ENCODE peak calls at places on chromosomes 12 and 14, in eight cellular contexts. Q, S, H, F, P, N, A and D are unnamed samples. For H3K4me1, the result is how much of the 10 kb centered on the place peaks cover.

GRCh38 chr12:87870061-87870460 is 159.1 kb downstream of the C12orf50 start:
- DNase-seq in A (no peak), S (no peak), N (no peak), H (no peak), Q (no peak), F (no peak), P (no peak), D (no peak)

GRCh38 chr14:51534623-51535022 is 117.1 kb upstream of the FRMD6 start:
- DNase-seq in S (no peak), H (peak), A (no peak), N (no peak), Q (no peak), P (no peak), F (no peak), D (no peak)

GRCh38 chr12:95277139-95277538 is 59.5 kb downstream of the VEZT start:
- DNase-seq in P (no peak), N (no peak), Q (no peak), F (no peak), H (no peak), S (no peak), A (no peak), D (no peak)

GRCh38 chr14:93068721-93069120 is 47.0 kb downstream of the ITPK1 start:
- DNase-seq in Q (no peak), A (no peak), S (no peak), H (no peak), P (no peak), N (no peak), F (no peak), D (no peak)

GRCh38 chr12:100956311-100956852 is 161.8 kb downstream of the ANO4 start:
- DNase-seq in H (no peak), Q (no peak), N (no peak), S (no peak), P (no peak), F (no peak), A (no peak), D (no peak)

GRCh38 chr14:100332797-100333196 is 9.7 kb downstream of the SLC25A47 start:
- DNase-seq in P (no peak), A (no peak), N (no peak), H (no peak), S (no peak), Q (no peak), F (no peak), D (peak)

GRCh38 chr14:100580316-100581227 is 6.6 kb downstream of the BEGAIN start:
- DNase-seq in S (no peak), P (no peak), A (no peak), N (no peak), Q (no peak), F (peak), H (no peak), D (no peak)

GRCh38 chr12:107749094-107749493 is 11.8 kb downstream of the PRDM4 start:
- DNase-seq in Q (no peak), S (no peak), A (no peak), H (no peak), N (no peak), F (no peak), P (no peak), D (no peak)

GRCh38 chr12:9925746-9926393 is 6.3 kb downstream of the CLEC2A start:
- DNase-seq in H (peak), N (peak), Q (peak), S (no peak), P (no peak), F (no peak), A (no peak), D (peak)

GRCh38 chr12:77847665-77848431 is 17.2 kb downstream of the NAV3 start:
- DNase-seq in F (no peak), H (no peak), P (no peak), N (no peak), A (no peak), Q (no peak), S (no peak), D (no peak)

GRCh38 chr12:52250048-52250990 is 17.3 kb downstream of the KRT7 start:
- DNase-seq in H (no peak), Q (no peak), F (no peak), P (no peak), N (no peak), A (no peak), S (no peak), D (no peak)

GRCh38 chr12:92529944-92530343 is 172.8 kb upstream of the PLEKHG7 start:
- DNase-seq in F (no peak), S (no peak), P (no peak), A (no peak), Q (no peak), N (no peak), H (no peak), D (no peak)

GRCh38 chr12:15583804-15584203 is 205.4 kb downstream of the EPS8 start:
- DNase-seq in S (no peak), H (no peak), N (no peak), A (no peak), P (no peak), Q (no peak), F (no peak), D (no peak)

GRCh38 chr12:90958995-90959394 is 4.0 kb upstream of the CCER1 start:
- DNase-seq in Q (no peak), S (no peak), F (no peak), H (no peak), A (no peak), P (no peak), N (no peak), D (no peak)

GRCh38 chr12:107593713-107594381 is 91.8 kb upstream of the PWP1 start:
- DNase-seq in P (no peak), N (no peak), A (no peak), Q (no peak), S (no peak), F (no peak), H (no peak), D (no peak)

GRCh38 chr12:128871516-128871892 is 18.2 kb downstream of the GLT1D1 start:
- DNase-seq in S (no peak), A (no peak), N (no peak), P (no peak), H (peak), F (no peak), Q (no peak), D (no peak)

GRCh38 chr14:36515896-36516718 is 3.9 kb downstream of the NKX2-1 start:
- DNase-seq in F (no peak), P (no peak), S (no peak), A (no peak), H (no peak), N (no peak), Q (no peak), D (no peak)

GRCh38 chr12:70604662-70605061 is 32.6 kb downstream of the PTPRB start:
- DNase-seq in S (no peak), P (no peak), A (no peak), F (no peak), H (no peak), N (no peak), Q (no peak), D (no peak)

GRCh38 chr12:70603044-70603443 is 34.2 kb downstream of the PTPRB start:
- DNase-seq in H (no peak), P (no peak), Q (no peak), N (no peak), A (no peak), F (no peak), S (no peak), D (no peak)

GRCh38 chr12:70608184-70608583 is 29.0 kb downstream of the PTPRB start:
- DNase-seq in H (no peak), Q (no peak), S (no peak), F (no peak), A (no peak), P (no peak), N (no peak), D (no peak)

GRCh38 chr12:70607107-70607506 is 30.1 kb downstream of the PTPRB start:
- DNase-seq in F (no peak), S (no peak), Q (no peak), A (no peak), H (no peak), N (no peak), P (no peak), D (no peak)

GRCh38 chr12:70606001-70606400 is 31.2 kb downstream of the PTPRB start:
- DNase-seq in A (no peak), N (no peak), F (no peak), H (peak), Q (no peak), P (no peak), S (no peak), D (no peak)
- H3K27ac ChIP-seq in A (no peak), N (no peak), F (no peak), H (no peak), Q (no peak), P (no peak), S (peak), D (no peak)

DNA sequence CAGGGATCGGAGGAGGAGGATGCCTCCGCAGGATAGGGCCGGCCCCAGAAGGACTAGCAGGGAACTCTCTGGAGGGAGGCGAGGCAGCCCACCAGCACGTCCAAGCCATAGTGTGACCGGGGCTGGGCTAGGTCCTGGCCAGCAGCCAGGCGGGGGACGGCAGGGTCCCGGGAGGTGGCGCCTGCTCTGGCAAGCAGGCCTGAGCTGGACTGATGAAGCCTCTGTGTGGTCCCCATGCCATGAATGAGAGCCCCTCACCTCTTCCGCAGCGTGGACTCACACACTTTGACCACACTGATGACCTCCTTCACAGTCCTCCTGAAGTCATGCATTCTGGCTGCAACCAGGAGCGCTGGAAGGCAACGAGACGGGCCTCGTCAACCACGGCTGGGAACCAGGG is 19.8 kb upstream of the BTBD6 start:
- DNase-seq in N (no peak), P (no peak), A (no peak), F (no peak), Q (no peak), S (no peak), H (no peak), D (no peak)
- H3K4me3 ChIP-seq in N (no peak), P (no peak), A (no peak), F (no peak), Q (no peak), S (no peak), H (no peak), D (no peak)

GRCh38 chr14:68106917-68107316 is 287.3 kb downstream of the RAD51B start:
- DNase-seq in Q (no peak), A (no peak), S (no peak), N (no peak), P (no peak), F (no peak), H (no peak), D (no peak)

GRCh38 chr14:68106456-68106855 is 286.9 kb downstream of the RAD51B start:
- DNase-seq in S (no peak), P (no peak), H (no peak), F (no peak), Q (no peak), A (no peak), N (no peak), D (no peak)

GRCh38 chr14:68099348-68100045 is 279.9 kb downstream of the RAD51B start:
- DNase-seq in Q (no peak), A (no peak), S (no peak), F (no peak), P (no peak), N (no peak), H (no peak), D (no peak)

GRCh38 chr14:68104518-68104917 is 284.9 kb downstream of the RAD51B start:
- DNase-seq in A (no peak), Q (no peak), S (no peak), H (peak), P (no peak), F (no peak), N (peak), D (no peak)

DNA sequence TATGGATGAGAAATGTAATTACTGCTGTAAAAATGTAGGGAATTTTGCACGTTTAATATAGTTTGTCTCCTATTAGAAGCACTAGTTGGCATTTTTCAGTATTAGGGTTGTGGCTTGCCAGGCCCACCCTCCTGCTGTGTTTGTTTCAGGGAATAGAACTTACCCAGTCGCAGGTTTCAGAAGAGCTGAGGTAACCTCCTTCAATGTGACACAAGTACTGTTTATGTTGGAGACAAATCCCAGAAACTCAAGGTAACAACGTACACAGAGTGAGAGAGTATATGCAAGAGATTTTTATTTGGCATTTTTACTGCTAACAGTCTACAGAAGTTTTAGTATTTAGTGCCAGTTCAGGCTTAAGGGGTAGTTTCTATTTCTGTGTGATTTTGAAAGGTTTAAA is 284.3 kb downstream of the RAD51B start:
- DNase-seq in N (peak), H (no peak), S (no peak), F (no peak), P (no peak), Q (no peak), A (no peak), D (no peak)
- H3K4me1 ChIP-seq in N (under half), H (under half), S (under half), F (under half), P (under half), Q (under half), A (under half), D (under half)

DNA sequence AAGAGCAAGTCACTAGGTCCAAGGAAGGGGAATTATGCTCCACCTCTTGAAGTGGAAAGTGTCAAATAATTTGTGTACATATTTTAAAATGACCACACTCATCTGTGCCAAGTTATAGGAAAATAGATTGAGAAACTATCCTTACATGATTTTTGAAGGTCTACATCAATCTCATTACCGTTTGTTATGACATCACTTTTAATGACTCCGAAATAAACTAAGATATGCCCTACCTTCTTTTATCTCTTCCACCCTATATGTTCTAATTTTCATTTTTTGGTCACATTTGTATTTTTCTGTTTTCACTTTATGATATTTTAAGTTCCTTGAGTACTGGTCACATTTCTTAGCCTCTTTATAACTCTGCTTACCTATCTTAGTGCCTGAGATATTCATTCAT is 3.3 kb upstream of the PSMC6 start:
- DNase-seq in P (no peak), N (no peak), Q (no peak), S (no peak), H (no peak), F (no peak), A (no peak), D (no peak)
- H3K27ac ChIP-seq in P (no peak), N (no peak), Q (no peak), S (no peak), H (no peak), F (no peak), A (peak), D (no peak)